ENCODE peak calls at places on chromosome 7, in ten cellular contexts. L, P, D, X, R, T, E, S, K and G are unnamed samples.
A peak's percentile ranks its signal among the peaks of the same experiment; 100 is the strongest.

GRCh38 chr7:50335795-50336754 is 31.6 kb downstream of the IKZF1 start:
- DNase-seq in E (no peak), R (no peak), D (no peak), K (no peak), P (no peak), T (peak; percentile 52), S (peak; percentile 71), X (peak; percentile 90), L (no peak), G (no peak)

GRCh38 chr7:38796636-38797501 is 112.1 kb downstream of the VPS41 start:
- DNase-seq in K (peak; percentile 53), R (peak; percentile 67), D (peak; percentile 72), T (peak; percentile 67), E (peak; percentile 15), S (peak; percentile 26), P (no peak), L (peak; percentile 57), X (peak; percentile 35), G (no peak)

GRCh38 chr7:116122972-116123595 is 87.3 kb upstream of the TES start:
- DNase-seq in R (peak; percentile 44), T (peak; percentile 22), S (no peak), E (peak; percentile 5), D (peak; percentile 57), L (peak; percentile 54), P (peak; percentile 3), K (no peak), X (no peak), G (no peak)

GRCh38 chr7:21140622-21141021 is 287.3 kb upstream of the SP4 start:
- DNase-seq in L (no peak), K (no peak), T (no peak), P (no peak), S (no peak), R (no peak), D (no peak), E (no peak), X (no peak), G (no peak)

GRCh38 chr7:28675429-28675828 is 263.1 kb downstream of the CREB5 start:
- DNase-seq in T (no peak), S (no peak), D (no peak), E (no peak), R (no peak), K (no peak), P (no peak), X (no peak), L (no peak), G (no peak)

GRCh38 chr7:42236266-42237161 is 495 bp downstream of the GLI3 start:
- DNase-seq in E (no peak), D (peak; percentile 55), T (no peak), P (peak; percentile 30), L (peak; percentile 53), X (peak; percentile 29), R (peak; percentile 79), K (peak; percentile 75), S (no peak), G (no peak)

GRCh38 chr7:322111-322671 is 32.2 kb downstream of the FOXL3 start:
- DNase-seq in L (peak; percentile 89), R (peak; percentile 97), D (peak; percentile 24), E (peak; percentile 89), K (peak; percentile 91), S (peak; percentile 89), T (peak; percentile 88), P (peak; percentile 95), X (peak; percentile 93), G (peak; percentile 91)

GRCh38 chr7:69429817-69430501 is 168.3 kb upstream of the AUTS2 start:
- DNase-seq in P (no peak), L (peak; percentile 66), X (no peak), E (no peak), S (no peak), K (no peak), R (peak; percentile 78), T (no peak), D (no peak), G (no peak)

GRCh38 chr7:77536413-77537135 is 521 bp upstream of the PTPN12 start:
- DNase-seq in T (peak; percentile 99), L (peak; percentile 99), D (peak; percentile 95), E (peak; percentile 91), K (peak; percentile 98), R (peak; percentile 99), S (peak; percentile 98), P (peak; percentile 97), X (peak; percentile 97), G (peak; percentile 99)

GRCh38 chr7:67484244-67484751 is 487.7 kb downstream of the TYW1 start:
- DNase-seq in D (peak; percentile 70), T (peak; percentile 23), R (peak; percentile 83), S (no peak), X (peak; percentile 25), P (peak; percentile 25), K (peak; percentile 79), E (peak; percentile 59), L (peak; percentile 76), G (peak; percentile 20)